ENCODE peak calls at places on chromosomes 11 and 22, in six cellular contexts. U is iPS DF 6.9, B is sigmoid colon, C is neuronal stem cell, P is ovary, A is cardiac muscle cell. F is an unnamed sample. For H3K4me1, the result is how much of the 10 kb centered on the place peaks cover.

GRCh38 chr11:2928605-2929510 is at the start of gene PHLDA2:
- DNase-seq in U (no peak), B (peak), C (no peak), P (no peak), A (peak), F (no peak)

GRCh38 chr22:25875461-25875860 is 133.5 kb downstream of the MYO18B start:
- DNase-seq in U (no peak), B (no peak), C (no peak), P (no peak), A (no peak), F (no peak)

GRCh38 chr11:56783448-56784041 is 35.0 kb upstream of the OR9G4 start:
- DNase-seq in U (peak), B (no peak), C (peak), P (no peak), A (peak), F (no peak)

GRCh38 chr11:47376543-47377371 is 1.6 kb downstream of the SPI1 start:
- DNase-seq in U (no peak), B (no peak), C (no peak), P (no peak), A (peak), F (no peak)

GRCh38 chr11:64713781-64714363 is 9.1 kb downstream of the NRXN2 start:
- DNase-seq in U (no peak), B (no peak), C (no peak), P (no peak), A (no peak), F (no peak)

GRCh38 chr11:120710354-120711187 is 199.0 kb downstream of the GRIK4 start:
- DNase-seq in U (no peak), B (peak), C (peak), P (peak), A (peak), F (peak)

GRCh38 chr22:44379817-44380560 is 67.2 kb upstream of the SHISAL1 start:
- DNase-seq in U (no peak), B (peak), C (no peak), P (no peak), A (no peak), F (no peak)

GRCh38 chr11:6604081-6604626 is 580 bp downstream of the ILK start:
- DNase-seq in U (no peak), B (peak), C (peak), P (peak), A (peak), F (no peak)

GRCh38 chr22:21761086-21761485 is 25.5 kb upstream of the YPEL1 start:
- DNase-seq in U (no peak), B (no peak), C (no peak), P (no peak), A (no peak), F (no peak)

GRCh38 chr11:73350908-73351636 is 25.1 kb upstream of the RELT start:
- DNase-seq in U (no peak), B (peak), C (no peak), P (no peak), A (peak), F (no peak)

GRCh38 chr11:3109921-3110706 is 52.9 kb upstream of the CARS1 start:
- DNase-seq in U (peak), B (peak), C (no peak), P (peak), A (peak), F (peak)

GRCh38 chr11:46391578-46392420 is at the start of gene CHRM4:
- DNase-seq in U (no peak), B (peak), C (no peak), P (no peak), A (peak), F (no peak)

GRCh38 chr22:50170453-50171318 is at the start of gene PANX2:
- DNase-seq in U (no peak), B (no peak), C (no peak), P (peak), A (peak), F (no peak)

GRCh38 chr11:45423475-45424081 is 137.4 kb upstream of the SYT13 start:
- DNase-seq in U (no peak), B (no peak), C (no peak), P (no peak), A (no peak), F (no peak)

GRCh38 chr11:102138677-102139076 is 28.4 kb downstream of the YAP1 start:
- DNase-seq in U (no peak), B (no peak), C (no peak), P (no peak), A (peak), F (no peak)

GRCh38 chr11:35318977-35319925 is 100.1 kb downstream of the SLC1A2 start:
- DNase-seq in U (no peak), B (no peak), C (no peak), P (no peak), A (no peak), F (no peak)

GRCh38 chr22:36374603-36375024 is 13.2 kb downstream of the MYH9 start:
- DNase-seq in U (no peak), B (no peak), C (no peak), P (no peak), A (peak), F (peak)

GRCh38 chr11:93267383-93267782 is 63.2 kb upstream of the DEUP1 start:
- DNase-seq in U (no peak), B (no peak), C (no peak), P (no peak), A (no peak), F (no peak)

GRCh38 chr11:75615709-75616108 is 53.1 kb downstream of the MAP6 start:
- DNase-seq in U (no peak), B (no peak), C (no peak), P (no peak), A (no peak), F (no peak)

GRCh38 chr11:15818132-15818842 is 538.1 kb downstream of the SOX6 start:
- DNase-seq in U (no peak), B (no peak), C (no peak), P (no peak), A (no peak), F (no peak)

GRCh38 chr22:20953342-20953608 is 13.8 kb upstream of the AIFM3 start:
- DNase-seq in U (no peak), B (no peak), C (no peak), P (no peak), A (no peak), F (no peak)

GRCh38 chr11:121082670-121083069 is 18.4 kb upstream of the TECTA start:
- DNase-seq in U (peak), B (no peak), C (peak), P (no peak), A (peak), F (no peak)

GRCh38 chr22:37051629-37052385 is at the start of gene KCTD17:
- DNase-seq in U (no peak), B (peak), C (peak), P (peak), A (peak), F (peak)

GRCh38 chr11:117026593-117027330 is 71.5 kb downstream of the SIK3 start:
- DNase-seq in U (no peak), B (no peak), C (no peak), P (no peak), A (peak), F (no peak)

GRCh38 chr11:46290598-46291309 is 13.3 kb downstream of the CREB3L1 start:
- DNase-seq in U (peak), B (peak), C (no peak), P (peak), A (peak), F (peak)

GRCh38 chr22:43242627-43243026 is 55.7 kb upstream of the TTLL12 start:
- DNase-seq in U (no peak), B (no peak), C (no peak), P (no peak), A (no peak), F (no peak)

GRCh38 chr22:31179345-31179744 is 19.4 kb downstream of the RNF185 start:
- DNase-seq in U (no peak), B (no peak), C (no peak), P (no peak), A (no peak), F (no peak)

GRCh38 chr11:60871378-60872061 is 4.2 kb downstream of the ZP1 start:
- DNase-seq in U (no peak), B (peak), C (no peak), P (no peak), A (peak), F (no peak)

GRCh38 chr22:26906464-26906863 is 249.1 kb downstream of the MIAT start:
- DNase-seq in U (no peak), B (no peak), C (no peak), P (no peak), A (no peak), F (no peak)

GRCh38 chr11:62500066-62501035 is 46.3 kb downstream of the AHNAK start:
- DNase-seq in U (no peak), B (no peak), C (no peak), P (no peak), A (no peak), F (no peak)

DNA sequence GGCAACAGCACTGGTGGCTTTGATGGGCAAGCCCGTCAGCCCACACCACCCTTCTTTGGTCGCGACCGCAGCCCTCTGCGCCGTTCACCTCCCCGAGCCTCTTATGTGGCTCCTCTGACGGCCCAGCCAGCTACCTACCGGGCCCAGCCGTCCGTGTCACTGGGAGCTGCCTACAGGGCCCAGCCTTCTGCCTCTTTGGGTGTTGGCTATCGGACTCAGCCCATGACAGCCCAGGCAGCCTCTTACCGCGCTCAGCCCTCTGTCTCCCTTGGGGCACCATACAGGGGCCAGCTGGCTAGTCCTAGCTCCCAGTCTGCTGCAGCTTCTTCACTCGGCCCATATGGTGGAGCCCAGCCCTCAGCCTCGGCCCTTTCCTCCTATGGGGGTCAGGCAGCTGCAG is 8.0 kb downstream of the RBM14 start:
- DNase-seq in U (no peak), B (no peak), C (no peak), P (no peak), A (no peak), F (no peak)
- H3K4me1 ChIP-seq in U (under half), B (half or more), C (under half), P (under half), A (under half), F (under half)

GRCh38 chr11:119337581-119338317 is 2.9 kb downstream of the C1QTNF5 start:
- DNase-seq in U (no peak), B (peak), C (peak), P (no peak), A (peak), F (peak)
- H3K4me1 ChIP-seq in U (under half), B (half or more), C (under half), P (under half), A (under half), F (under half)

GRCh38 chr11:123588117-123588815 is 66.2 kb downstream of the SCN3B start:
- DNase-seq in U (no peak), B (no peak), C (no peak), P (no peak), A (no peak), F (no peak)

GRCh38 chr11:123587559-123587958 is 66.9 kb downstream of the SCN3B start:
- DNase-seq in U (no peak), B (no peak), C (no peak), P (no peak), A (no peak), F (no peak)

GRCh38 chr11:123585721-123586120 is 68.7 kb downstream of the SCN3B start:
- DNase-seq in U (no peak), B (no peak), C (no peak), P (no peak), A (no peak), F (no peak)

GRCh38 chr11:123586568-123586967 is 67.9 kb downstream of the SCN3B start:
- DNase-seq in U (no peak), B (no peak), C (no peak), P (no peak), A (no peak), F (no peak)

DNA sequence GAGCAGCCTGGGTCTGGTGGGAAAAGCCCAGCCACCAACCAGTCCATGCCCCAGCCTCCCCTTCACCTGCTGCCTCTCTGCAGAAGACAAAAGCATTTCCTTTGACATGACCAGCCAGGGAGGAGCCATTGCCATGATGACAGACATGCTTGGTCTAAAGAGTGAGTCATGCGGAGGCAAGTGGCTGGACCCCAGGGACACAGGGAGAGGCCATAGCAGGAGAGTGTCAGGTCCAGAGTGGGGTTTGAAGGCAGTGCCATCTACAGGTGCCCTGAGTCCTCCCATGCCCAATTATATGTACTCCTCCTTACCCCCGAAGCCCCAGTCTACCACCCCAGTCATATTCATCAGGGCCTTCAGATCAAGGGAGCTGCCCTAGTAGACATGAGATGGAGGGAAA is 67.4 kb downstream of the SCN3B start:
- DNase-seq in U (no peak), B (no peak), C (no peak), P (no peak), A (no peak), F (no peak)
- H3K4me1 ChIP-seq in U (under half), B (under half), C (under half), P (under half), A (under half), F (under half)

GRCh38 chr11:1485504-1485885 is 1.1 kb downstream of the MOB2 start:
- DNase-seq in U (no peak), B (peak), C (no peak), P (peak), A (no peak), F (no peak)
- H3K4me1 ChIP-seq in U (under half), B (half or more), C (under half), P (under half), A (under half), F (under half)

GRCh38 chr11:132704796-132705375 is 827.4 kb downstream of the OPCML start:
- DNase-seq in U (no peak), B (no peak), C (no peak), P (no peak), A (no peak), F (no peak)
- H3K4me1 ChIP-seq in U (under half), B (under half), C (under half), P (under half), A (under half), F (under half)

GRCh38 chr22:46068176-46068907 is 82.0 kb upstream of the PPARA start:
- DNase-seq in U (no peak), B (no peak), C (no peak), P (peak), A (no peak), F (no peak)
- H3K4me1 ChIP-seq in U (under half), B (half or more), C (under half), P (under half), A (under half), F (under half)

DNA sequence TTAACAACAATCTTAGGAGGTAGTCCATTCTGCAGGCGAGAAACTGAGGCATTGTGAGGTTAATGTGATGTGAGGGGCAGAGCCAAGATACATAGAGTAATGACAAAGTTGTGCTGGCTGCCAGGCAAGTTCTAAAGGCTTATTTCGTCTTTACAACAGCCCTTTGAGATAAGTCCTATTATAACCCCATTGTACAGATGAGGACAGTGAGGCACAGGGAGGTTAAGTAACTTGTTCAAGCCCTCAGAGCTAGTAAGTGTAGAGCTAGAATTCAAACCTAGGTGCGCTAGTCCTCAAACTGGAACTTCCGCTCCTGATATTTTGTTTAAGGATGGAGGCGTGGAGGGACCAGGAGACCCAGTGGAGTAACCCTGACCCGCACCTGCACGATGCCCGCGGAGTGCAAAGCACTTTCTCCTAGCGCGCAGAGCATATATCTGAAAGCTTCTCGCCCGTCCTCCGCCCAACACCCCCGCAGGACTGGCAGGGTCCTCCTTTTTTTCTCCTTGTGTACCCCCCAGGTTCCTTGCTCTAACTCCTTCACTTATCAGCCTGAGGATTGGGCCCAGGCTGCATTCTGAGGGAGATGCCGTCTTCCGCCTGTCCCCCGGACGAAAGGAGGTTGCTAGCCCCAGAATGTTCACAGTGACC is 4.9 kb upstream of the FLI1 start:
- DNase-seq in U (no peak), B (no peak), C (no peak), P (no peak), A (no peak), F (no peak)
- H3K4me1 ChIP-seq in U (under half), B (half or more), C (under half), P (under half), A (under half), F (under half)